ENCODE peak calls at places on chromosomes 7 and 10, in five cellular contexts. E is foreskin fibroblast, P is fibroblast of lung, Y is cardiac fibroblast, G is HFF-Myc. O is an unnamed sample.

GRCh38 chr7:46764100-46764941 is 817.6 kb downstream of the TNS3 start:
- DNase-seq in Y (peak; percentile 95), G (peak; percentile 85), P (peak; percentile 97), E (peak; percentile 98), O (peak; percentile 91)

GRCh38 chr10:113045155-113046055 is 95.4 kb downstream of the TCF7L2 start:
- DNase-seq in P (peak; percentile 83), G (no peak), Y (peak; percentile 86), E (peak; percentile 91), O (peak; percentile 81)

GRCh38 chr10:86262671-86263165 is 103.9 kb downstream of the GRID1 start:
- DNase-seq in E (no peak), P (no peak), G (no peak), Y (no peak), O (no peak)

GRCh38 chr10:131419797-131420196 is 108.3 kb upstream of the TCERG1L start:
- DNase-seq in Y (no peak), G (no peak), P (no peak), E (no peak), O (no peak)

GRCh38 chr10:5659702-5660528 is 6.5 kb downstream of the ASB13 start:
- DNase-seq in Y (peak; percentile 60), E (peak; percentile 89), P (peak; percentile 62), G (no peak), O (peak; percentile 64)

GRCh38 chr7:1234049-1234691 is 1.5 kb downstream of the UNCX start:
- DNase-seq in P (no peak), E (no peak), G (no peak), Y (no peak), O (no peak)

GRCh38 chr7:79282051-79282694 is 171.3 kb downstream of the MAGI2 start:
- DNase-seq in Y (peak; percentile 84), G (peak; percentile 76), P (peak; percentile 86), E (peak; percentile 90), O (no peak)

GRCh38 chr7:919924-920341 is 34.5 kb downstream of the ADAP1 start:
- DNase-seq in G (no peak), E (no peak), P (no peak), Y (no peak), O (no peak)

GRCh38 chr7:91767820-91768219 is 112.7 kb downstream of the MTERF1 start:
- DNase-seq in G (no peak), P (no peak), E (no peak), Y (no peak), O (no peak)

GRCh38 chr10:33248638-33249037 is 85.8 kb downstream of the NRP1 start:
- DNase-seq in G (no peak), E (peak; percentile 84), P (peak; percentile 88), Y (peak; percentile 75), O (no peak)

GRCh38 chr10:127343831-127344230 is 147.4 kb upstream of the INSYN2A start:
- DNase-seq in P (no peak), G (no peak), Y (peak; percentile 35), E (peak; percentile 14), O (no peak)

GRCh38 chr10:26733750-26734568 is 36.5 kb downstream of the PDSS1 start:
- DNase-seq in P (no peak), Y (no peak), E (no peak), G (no peak), O (no peak)

GRCh38 chr7:80732635-80733034 is 94.2 kb downstream of the CD36 start:
- DNase-seq in Y (no peak), E (no peak), P (no peak), G (no peak), O (no peak)
- TF ChIP-seq CTCF in Y (peak; percentile 13), E (no peak), P (peak; percentile 6), G (no peak), O (peak; percentile 19)

DNA sequence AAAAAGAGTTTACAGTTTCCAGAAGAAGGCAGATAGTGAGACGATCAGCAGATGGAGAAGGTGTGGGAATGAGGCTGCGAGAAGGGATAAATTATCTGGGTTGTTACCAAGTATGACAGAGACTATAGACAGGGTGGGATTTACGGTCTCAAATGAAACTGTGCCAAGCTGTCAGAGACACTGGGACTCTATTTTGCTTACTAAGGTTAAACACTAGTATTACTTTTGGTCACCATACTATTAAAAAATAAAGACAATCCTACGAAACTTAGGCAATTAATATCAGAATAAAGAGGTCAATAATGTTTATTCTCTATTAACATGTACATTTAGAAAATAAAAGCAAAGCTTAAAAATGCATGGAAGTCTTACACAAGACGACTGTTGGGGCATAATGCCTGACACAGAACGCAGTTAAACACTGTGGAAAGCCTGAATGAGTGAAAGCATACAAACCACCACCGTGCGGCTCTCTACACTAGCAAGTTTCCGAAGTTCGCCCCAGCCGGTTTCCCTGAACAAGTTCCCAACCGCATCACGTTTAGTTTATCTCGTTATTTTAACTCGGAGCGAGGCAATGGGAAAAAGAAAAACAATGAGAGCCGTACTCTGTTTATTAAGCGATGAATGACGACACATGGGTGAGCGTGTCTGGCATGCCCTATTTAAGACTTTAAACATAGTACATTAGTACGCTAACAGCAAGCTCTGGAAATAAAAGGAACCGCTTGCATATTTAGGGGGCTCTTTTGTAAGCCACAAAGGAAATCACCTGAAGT is 911 bp upstream of the CC2D2B start:
- DNase-seq in Y (peak; percentile 77), G (peak; percentile 36), P (peak; percentile 74), E (peak; percentile 78), O (no peak)
- TF ChIP-seq CTCF in Y (peak; percentile 36), G (peak; percentile 21), P (peak; percentile 35), E (peak; percentile 11), O (peak; percentile 26)

GRCh38 chr7:111676811-111677210 is 114.5 kb upstream of the IMMP2L start:
- DNase-seq in P (no peak), Y (no peak), E (no peak), G (no peak), O (no peak)
- TF ChIP-seq CTCF in P (no peak), Y (no peak), E (no peak), G (no peak), O (no peak)

GRCh38 chr10:129982825-129983224 is 18.8 kb upstream of the EBF3 start:
- DNase-seq in E (no peak), G (no peak), P (no peak), Y (no peak), O (no peak)
- TF ChIP-seq CTCF in E (no peak), G (no peak), P (no peak), Y (no peak), O (no peak)

DNA sequence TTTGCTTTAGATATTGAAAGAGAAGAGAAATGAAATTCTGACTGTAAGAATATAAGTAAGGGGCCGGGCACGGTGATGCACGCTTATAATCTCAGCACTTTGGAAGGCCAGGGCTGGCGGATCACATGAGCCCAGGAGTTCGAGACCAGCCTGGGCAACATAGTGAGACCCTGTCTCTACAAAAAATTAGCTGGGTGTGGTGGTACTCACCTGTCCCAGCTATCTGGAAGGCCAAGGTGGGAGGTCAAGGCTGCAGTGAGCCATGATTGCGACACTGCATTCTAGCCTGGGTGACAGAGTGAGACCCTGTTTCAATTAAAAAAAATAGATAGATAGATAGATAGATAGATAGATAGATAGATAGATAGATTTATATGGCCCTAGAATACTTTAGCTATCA is 82.3 kb downstream of the BTRC start:
- DNase-seq in G (no peak), E (no peak), P (no peak), Y (no peak), O (no peak)
- TF ChIP-seq CTCF in G (no peak), E (no peak), P (no peak), Y (no peak), O (no peak)

O was measured in kidney epithelial cell.